ENCODE peak calls at places on chromosomes 7 and 10, in six cellular contexts. V, G, C, O, S and K are unnamed samples.

GRCh38 chr10:44818721-44819127 is 92.4 kb upstream of the TMEM72 start:
- DNase-seq in V (no peak), G (no peak), C (no peak), O (no peak), S (no peak), K (no peak)

GRCh38 chr10:80472234-80473095 is 18.4 kb downstream of the TSPAN14 start:
- DNase-seq in V (no peak), G (peak; percentile 97), C (no peak), O (no peak), S (no peak), K (no peak)

GRCh38 chr10:43689618-43689954 is 40.9 kb upstream of the ZNF32 start:
- DNase-seq in V (peak; percentile 39), G (peak; percentile 42), C (peak; percentile 33), O (peak; percentile 83), S (peak; percentile 84), K (peak; percentile 49)

GRCh38 chr10:42984035-42984610 is 92.7 kb upstream of the RET start:
- DNase-seq in V (no peak), G (no peak), C (peak; percentile 31), O (peak; percentile 38), S (no peak), K (no peak)

GRCh38 chr7:40192036-40192435 is 57.2 kb downstream of the SUGCT start:
- DNase-seq in V (no peak), G (peak; percentile 91), C (no peak), O (no peak), S (no peak), K (no peak)

GRCh38 chr7:39429421-39429820 is 136.8 kb upstream of the YAE1 start:
- DNase-seq in V (no peak), G (no peak), C (no peak), O (no peak), S (no peak), K (no peak)

GRCh38 chr7:90455163-90456030 is 14.0 kb upstream of the PTTG1IP2 start:
- DNase-seq in V (no peak), G (peak; percentile 60), C (no peak), O (no peak), S (no peak), K (no peak)

GRCh38 chr10:108567899-108568752 is 1355.2 kb downstream of the XPNPEP1 start:
- DNase-seq in V (no peak), G (no peak), C (no peak), O (no peak), S (no peak), K (no peak)

GRCh38 chr10:77428776-77429395 is 208.7 kb downstream of the KCNMA1 start:
- DNase-seq in V (no peak), G (peak; percentile 77), C (peak; percentile 59), O (no peak), S (no peak), K (no peak)

GRCh38 chr7:43691611-43692010 is 37.7 kb downstream of the COA1 start:
- DNase-seq in V (no peak), G (no peak), C (no peak), O (no peak), S (no peak), K (no peak)

GRCh38 chr10:131898061-131898460 is 2.7 kb upstream of the PPP2R2D start:
- DNase-seq in V (no peak), G (no peak), C (no peak), O (no peak), S (no peak), K (no peak)

GRCh38 chr7:6446977-6447588 is 671 bp downstream of the DAGLB start:
- DNase-seq in V (peak; percentile 21), G (peak; percentile 91), C (peak; percentile 62), O (peak; percentile 87), S (peak; percentile 73), K (no peak)

GRCh38 chr7:72321081-72321480 is 91.1 kb downstream of the CALN1 start:
- DNase-seq in V (no peak), G (no peak), C (no peak), O (no peak), S (no peak), K (no peak)

GRCh38 chr10:18886102-18886501 is 162.5 kb upstream of the MALRD1 start:
- DNase-seq in V (no peak), G (no peak), C (no peak), O (no peak), S (no peak), K (no peak)

GRCh38 chr7:12373580-12374263 is 29.9 kb downstream of the VWDE start:
- DNase-seq in V (no peak), G (peak; percentile 2), C (no peak), O (no peak), S (no peak), K (no peak)

GRCh38 chr7:29749701-29750321 is 56.5 kb upstream of the WIPF3 start:
- DNase-seq in V (no peak), G (no peak), C (no peak), O (no peak), S (no peak), K (no peak)

GRCh38 chr7:55441668-55442305 is 76.7 kb downstream of the LANCL2 start:
- DNase-seq in V (no peak), G (peak; percentile 86), C (no peak), O (no peak), S (no peak), K (no peak)

GRCh38 chr10:28818645-28819036 is 141.3 kb downstream of the BAMBI start:
- DNase-seq in V (no peak), G (no peak), C (no peak), O (no peak), S (no peak), K (no peak)

GRCh38 chr7:108146070-108146842 is 16.1 kb upstream of the LAMB4 start:
- DNase-seq in V (no peak), G (peak; percentile 89), C (peak; percentile 81), O (no peak), S (peak; percentile 55), K (no peak)

GRCh38 chr10:14555806-14556205 is 218.9 kb downstream of the FAM107B start:
- DNase-seq in V (no peak), G (no peak), C (no peak), O (no peak), S (no peak), K (no peak)

GRCh38 chr7:106814887-106815286 is 50.2 kb upstream of the PIK3CG start:
- DNase-seq in V (no peak), G (no peak), C (no peak), O (no peak), S (no peak), K (no peak)

GRCh38 chr7:44415047-44415446 is 75.4 kb downstream of the NUDCD3 start:
- DNase-seq in V (no peak), G (no peak), C (no peak), O (no peak), S (no peak), K (no peak)

GRCh38 chr7:75879771-75880184 is 944 bp downstream of the RHBDD2 start:
- DNase-seq in V (no peak), G (peak; percentile 38), C (no peak), O (no peak), S (no peak), K (no peak)

GRCh38 chr7:54831644-54832095 is 72.7 kb upstream of the SEC61G start:
- DNase-seq in V (no peak), G (no peak), C (no peak), O (no peak), S (no peak), K (no peak)

GRCh38 chr7:74656421-74656910 is 1.1 kb upstream of the GTF2I start:
- DNase-seq in V (no peak), G (peak; percentile 16), C (peak; percentile 58), O (peak; percentile 83), S (peak; percentile 62), K (no peak)

GRCh38 chr10:52771534-52772455 is 789 bp downstream of the MBL2 start:
- DNase-seq in V (no peak), G (no peak), C (no peak), O (no peak), S (no peak), K (no peak)

GRCh38 chr10:1050145-1050544 is 1.2 kb upstream of the IDI1 start:
- DNase-seq in V (no peak), G (no peak), C (no peak), O (no peak), S (no peak), K (no peak)

GRCh38 chr7:37438879-37439278 is 9.8 kb downstream of the ELMO1 start:
- DNase-seq in V (no peak), G (no peak), C (no peak), O (no peak), S (no peak), K (no peak)

GRCh38 chr10:82969405-82969804 is 1094.4 kb downstream of the NRG3 start:
- DNase-seq in V (no peak), G (peak; percentile 38), C (no peak), O (no peak), S (no peak), K (no peak)
- TF ChIP-seq CTCF in V (no peak), G (peak; percentile 39), C (peak; percentile 19), O (peak; percentile 6), S (no peak), K (peak; percentile 19)

GRCh38 chr7:128381161-128381821 is 19.8 kb upstream of the PRRT4 start:
- DNase-seq in V (no peak), G (no peak), C (no peak), O (no peak), S (no peak), K (no peak)
- TF ChIP-seq CTCF in V (peak; percentile 30), G (peak; percentile 49), C (peak; percentile 46), O (no peak), S (peak; percentile 32), K (peak; percentile 51)

GRCh38 chr10:37495415-37495814 is 362.0 kb downstream of the ZNF248 start:
- DNase-seq in V (no peak), G (peak; percentile 2), C (no peak), O (no peak), S (no peak), K (no peak)
- TF ChIP-seq CTCF in V (no peak), G (peak; percentile 13), C (peak; percentile 19), O (no peak), S (peak; percentile 18), K (peak; percentile 8)

GRCh38 chr10:84158061-84158460 is 15.5 kb upstream of the GPR15LG start:
- DNase-seq in V (no peak), G (no peak), C (no peak), O (no peak), S (no peak), K (no peak)

GRCh38 chr10:84163992-84164391 is 9.6 kb upstream of the GPR15LG start:
- DNase-seq in V (no peak), G (no peak), C (no peak), O (no peak), S (no peak), K (no peak)

GRCh38 chr10:84159076-84159475 is 14.5 kb upstream of the GPR15LG start:
- DNase-seq in V (no peak), G (no peak), C (no peak), O (no peak), S (no peak), K (no peak)

GRCh38 chr10:84158549-84158948 is 15.1 kb upstream of the GPR15LG start:
- DNase-seq in V (no peak), G (no peak), C (no peak), O (no peak), S (no peak), K (no peak)

DNA sequence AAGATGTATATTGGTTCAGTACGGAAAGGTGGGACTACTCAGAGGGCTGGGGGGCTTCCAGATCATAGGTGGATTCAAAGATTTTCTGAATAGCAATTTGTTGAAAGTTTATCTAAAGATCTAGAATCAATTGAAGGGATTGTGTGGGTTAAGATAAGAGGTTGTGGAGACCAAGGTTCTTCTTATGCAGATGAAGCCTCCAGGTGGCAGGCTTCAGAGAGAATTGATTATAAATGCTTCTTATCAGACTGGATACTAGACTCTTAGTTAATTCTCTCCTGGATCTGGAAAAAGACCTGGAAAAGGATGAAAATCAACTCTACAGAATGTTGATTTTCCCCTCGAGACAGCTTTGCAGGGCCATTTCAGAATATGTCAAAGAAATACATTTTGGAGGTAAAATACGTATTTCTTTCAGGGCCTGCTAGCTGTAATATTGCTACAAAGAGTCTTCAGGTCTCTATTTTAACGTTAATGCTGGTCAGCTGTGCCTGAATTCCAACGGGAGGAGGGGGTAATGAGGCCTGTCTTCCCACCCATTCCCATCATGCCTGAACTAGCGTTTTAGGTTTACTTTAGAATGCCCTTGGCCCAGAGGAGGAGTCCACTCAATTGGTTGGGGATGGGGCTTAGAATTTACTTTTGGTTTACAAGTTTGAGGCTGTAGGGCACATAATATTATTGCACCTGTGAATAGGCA is 12.8 kb upstream of the GPR15LG start:
- DNase-seq in V (no peak), G (no peak), C (no peak), O (no peak), S (no peak), K (no peak)
- TF ChIP-seq CTCF in V (no peak), G (no peak), C (no peak), O (no peak), S (no peak), K (no peak)